ENCODE peak calls at places on chromosome 15, in eight cellular contexts. L is brain microvascular endothelial cell; W is A549; H is cerebellar cortex; M is GM10248; Q is NB4; Z is stimulated activated CD4-positive, alpha-beta T cell treated with anti-CD3 and anti-CD28 coated beads, Interleukin-1b, Interleukin-23, amount 100 ng/mL, for 24 hours; J is iris pigment epithelial cell. C is an unnamed sample.
A peak's percentile ranks its signal among the peaks of the same experiment; 100 is the strongest.

GRCh38 chr15:91821458-91821857 is 32.0 kb upstream of the SLCO3A1 start:
- DNase-seq in M (no peak), Z (no peak), W (no peak), L (no peak), Q (no peak), J (no peak), H (no peak), C (no peak)

GRCh38 chr15:68528891-68529290 is 49.9 kb upstream of the CORO2B start:
- DNase-seq in J (peak; percentile 50), L (peak; percentile 86), Z (no peak), H (no peak), Q (peak; percentile 48), M (no peak), W (no peak), C (no peak)

GRCh38 chr15:63371297-63371918 is 10.2 kb downstream of the CA12 start:
- DNase-seq in W (no peak), Q (peak; percentile 56), L (peak; percentile 53), J (peak; percentile 91), M (no peak), H (no peak), Z (no peak), C (peak; percentile 98)

GRCh38 chr15:40787991-40788390 is 18.2 kb downstream of the C15orf62 start:
- DNase-seq in L (no peak), J (no peak), W (no peak), M (no peak), Q (no peak), H (peak; percentile 26), Z (no peak), C (no peak)

GRCh38 chr15:65059931-65060596 is 7.7 kb downstream of the RASL12 start:
- DNase-seq in Z (no peak), H (no peak), J (no peak), W (no peak), L (no peak), M (no peak), Q (no peak), C (no peak)

GRCh38 chr15:101025896-101026631 is 106.9 kb downstream of the LRRK1 start:
- DNase-seq in L (no peak), W (no peak), Q (no peak), H (no peak), J (no peak), Z (no peak), M (no peak), C (no peak)

GRCh38 chr15:91915576-91915975 is 62.1 kb downstream of the SLCO3A1 start:
- DNase-seq in Q (no peak), Z (no peak), M (no peak), L (no peak), H (no peak), W (no peak), J (no peak), C (no peak)

GRCh38 chr15:48266029-48266428 is 59.9 kb downstream of the SLC12A1 start:
- DNase-seq in M (no peak), Z (no peak), L (peak; percentile 52), Q (no peak), W (no peak), J (peak; percentile 16), H (no peak), C (no peak)

GRCh38 chr15:72139667-72140066 is 21.5 kb downstream of the SENP8 start:
- DNase-seq in W (no peak), Z (no peak), J (no peak), L (no peak), Q (no peak), M (no peak), H (no peak), C (no peak)

GRCh38 chr15:79170256-79170664 is 79.7 kb upstream of the RASGRF1 start:
- DNase-seq in L (peak; percentile 33), Q (no peak), J (peak; percentile 50), Z (no peak), H (no peak), W (peak; percentile 51), M (no peak), C (peak; percentile 74)

GRCh38 chr15:71083349-71083748 is 31.9 kb upstream of the THSD4 start:
- DNase-seq in J (no peak), W (no peak), H (no peak), L (peak; percentile 91), Z (no peak), Q (no peak), M (no peak), C (peak; percentile 91)

GRCh38 chr15:41115088-41115651 is 910 bp downstream of the INO80 start:
- DNase-seq in W (no peak), Q (peak; percentile 65), M (no peak), J (peak; percentile 46), Z (no peak), L (peak; percentile 23), H (peak; percentile 31), C (peak; percentile 61)

GRCh38 chr15:92901053-92901761 is 1.1 kb downstream of the CHD2 start:
- DNase-seq in W (no peak), Z (no peak), H (peak; percentile 37), M (no peak), J (no peak), L (no peak), Q (peak; percentile 36), C (peak; percentile 56)

GRCh38 chr15:79924379-79924778 is 27.6 kb upstream of the MTHFS start:
- DNase-seq in W (no peak), M (no peak), Z (no peak), L (no peak), J (no peak), H (no peak), Q (no peak), C (no peak)

GRCh38 chr15:85581495-85581894 is 201.1 kb downstream of the AKAP13 start:
- DNase-seq in H (no peak), M (no peak), Q (no peak), L (no peak), J (no peak), W (no peak), Z (no peak), C (no peak)

GRCh38 chr15:93467327-93467726 is 378.3 kb upstream of the RGMA start:
- DNase-seq in L (no peak), M (no peak), W (no peak), Z (no peak), Q (no peak), J (peak; percentile 1), H (peak; percentile 73), C (peak; percentile 14)

GRCh38 chr15:74378853-74379252 is 11.4 kb upstream of the CYP11A1 start:
- DNase-seq in J (peak; percentile 44), L (peak; percentile 35), M (peak; percentile 49), Z (no peak), H (no peak), W (no peak), Q (no peak), C (peak; percentile 42)

GRCh38 chr15:59751552-59752413 is 62.7 kb upstream of the BNIP2 start:
- DNase-seq in M (no peak), W (peak; percentile 33), L (no peak), Z (no peak), H (peak; percentile 39), Q (peak; percentile 17), J (peak; percentile 4), C (peak; percentile 11)

GRCh38 chr15:90334304-90334731 is 17.8 kb upstream of the ZNF774 start:
- DNase-seq in H (no peak), Z (no peak), L (no peak), J (no peak), W (no peak), Q (no peak), M (no peak), C (no peak)

GRCh38 chr15:77599357-77599756 is 33.4 kb downstream of the LINGO1 start:
- DNase-seq in Q (no peak), Z (no peak), H (no peak), W (no peak), J (no peak), M (no peak), L (no peak), C (no peak)

GRCh38 chr15:39672184-39672583 is 91.3 kb downstream of the THBS1 start:
- DNase-seq in W (no peak), H (no peak), J (no peak), Q (no peak), M (no peak), Z (no peak), L (no peak), C (no peak)

GRCh38 chr15:43071451-43071850 is 34.4 kb downstream of the UBR1 start:
- DNase-seq in Z (no peak), Q (no peak), L (no peak), J (no peak), H (no peak), M (no peak), W (no peak), C (no peak)

GRCh38 chr15:65069179-65069578 is 1.4 kb upstream of the RASL12 start:
- DNase-seq in J (peak; percentile 83), H (no peak), W (no peak), Q (no peak), M (no peak), L (peak; percentile 20), Z (no peak), C (peak; percentile 97)

GRCh38 chr15:22257668-22258401 is 177.5 kb downstream of the OR4M2 start:
- DNase-seq in H (no peak), Z (no peak), M (no peak), J (no peak), W (no peak), L (no peak), Q (no peak), C (no peak)